ENCODE peak calls at places on chromosome 21, in seven cellular contexts. One of them, this sample, is unnamed.

GRCh38 chr21:27365394-27365793 is 398.5 kb upstream of the ADAMTS5 start:
- DNase-seq in brain microvascular endothelial cell: no peak
- DNase-seq in coronary artery: no peak
- DNase-seq in left ventricle myocardium inferior: no peak
- DNase-seq in astrocyte of the spinal cord: peak
- DNase-seq in right atrium auricular region: no peak
- DNase-seq in mucosa of descending colon: no peak
- DNase-seq in this sample: no peak

GRCh38 chr21:25691931-25692330 is 42.8 kb downstream of the ATP5PF start:
- DNase-seq in brain microvascular endothelial cell: no peak
- DNase-seq in coronary artery: no peak
- DNase-seq in left ventricle myocardium inferior: peak
- DNase-seq in astrocyte of the spinal cord: no peak
- DNase-seq in right atrium auricular region: no peak
- DNase-seq in mucosa of descending colon: no peak
- DNase-seq in this sample: no peak

GRCh38 chr21:33968082-33968997 is 52.7 kb upstream of the ATP5PO start:
- DNase-seq in brain microvascular endothelial cell: peak
- DNase-seq in coronary artery: no peak
- DNase-seq in left ventricle myocardium inferior: no peak
- DNase-seq in astrocyte of the spinal cord: peak
- DNase-seq in right atrium auricular region: no peak
- DNase-seq in mucosa of descending colon: no peak
- DNase-seq in this sample: no peak

GRCh38 chr21:43609501-43610340 is 49.6 kb downstream of the HSF2BP start:
- DNase-seq in brain microvascular endothelial cell: peak
- DNase-seq in coronary artery: no peak
- DNase-seq in left ventricle myocardium inferior: no peak
- DNase-seq in astrocyte of the spinal cord: peak
- DNase-seq in right atrium auricular region: no peak
- DNase-seq in mucosa of descending colon: peak
- DNase-seq in this sample: no peak

GRCh38 chr21:46561448-46562095 is 43.3 kb downstream of the S100B start:
- DNase-seq in brain microvascular endothelial cell: no peak
- DNase-seq in coronary artery: no peak
- DNase-seq in left ventricle myocardium inferior: no peak
- DNase-seq in astrocyte of the spinal cord: no peak
- DNase-seq in right atrium auricular region: no peak
- DNase-seq in mucosa of descending colon: no peak
- DNase-seq in this sample: no peak

GRCh38 chr21:23876925-23877558 is 1730.2 kb downstream of the MRPL39 start:
- DNase-seq in brain microvascular endothelial cell: no peak
- DNase-seq in coronary artery: no peak
- DNase-seq in left ventricle myocardium inferior: no peak
- DNase-seq in astrocyte of the spinal cord: no peak
- DNase-seq in right atrium auricular region: no peak
- DNase-seq in mucosa of descending colon: no peak
- DNase-seq in this sample: no peak

GRCh38 chr21:46411691-46412090 is 47.0 kb upstream of the DIP2A start:
- DNase-seq in brain microvascular endothelial cell: no peak
- DNase-seq in coronary artery: no peak
- DNase-seq in left ventricle myocardium inferior: no peak
- DNase-seq in astrocyte of the spinal cord: no peak
- DNase-seq in right atrium auricular region: no peak
- DNase-seq in mucosa of descending colon: no peak
- DNase-seq in this sample: no peak

GRCh38 chr21:17454315-17455027 is 58.4 kb upstream of the CXADR start:
- DNase-seq in brain microvascular endothelial cell: peak
- DNase-seq in coronary artery: no peak
- DNase-seq in left ventricle myocardium inferior: peak
- DNase-seq in astrocyte of the spinal cord: peak
- DNase-seq in right atrium auricular region: no peak
- DNase-seq in mucosa of descending colon: no peak
- DNase-seq in this sample: peak

GRCh38 chr21:31190516-31190915 is 152.2 kb upstream of the KRTAP19-8 start:
- DNase-seq in brain microvascular endothelial cell: no peak
- DNase-seq in coronary artery: no peak
- DNase-seq in left ventricle myocardium inferior: no peak
- DNase-seq in astrocyte of the spinal cord: no peak
- DNase-seq in right atrium auricular region: no peak
- DNase-seq in mucosa of descending colon: no peak
- DNase-seq in this sample: no peak

GRCh38 chr21:26806734-26807372 is 38.4 kb downstream of the ADAMTS1 start:
- DNase-seq in brain microvascular endothelial cell: peak
- DNase-seq in coronary artery: no peak
- DNase-seq in left ventricle myocardium inferior: no peak
- DNase-seq in astrocyte of the spinal cord: peak
- DNase-seq in right atrium auricular region: no peak
- DNase-seq in mucosa of descending colon: no peak
- DNase-seq in this sample: peak

GRCh38 chr21:34004013-34004938 is 69.1 kb upstream of the MRPS6 start:
- DNase-seq in brain microvascular endothelial cell: no peak
- DNase-seq in coronary artery: no peak
- DNase-seq in left ventricle myocardium inferior: no peak
- DNase-seq in astrocyte of the spinal cord: peak
- DNase-seq in right atrium auricular region: no peak
- DNase-seq in mucosa of descending colon: no peak
- DNase-seq in this sample: no peak

GRCh38 chr21:17488620-17489019 is 24.2 kb upstream of the CXADR start:
- DNase-seq in brain microvascular endothelial cell: no peak
- DNase-seq in coronary artery: no peak
- DNase-seq in left ventricle myocardium inferior: no peak
- DNase-seq in astrocyte of the spinal cord: no peak
- DNase-seq in right atrium auricular region: no peak
- DNase-seq in mucosa of descending colon: no peak
- DNase-seq in this sample: no peak

GRCh38 chr21:34336756-34337391 is 26.9 kb upstream of the KCNE2 start:
- DNase-seq in brain microvascular endothelial cell: peak
- DNase-seq in coronary artery: no peak
- DNase-seq in left ventricle myocardium inferior: no peak
- DNase-seq in astrocyte of the spinal cord: peak
- DNase-seq in right atrium auricular region: no peak
- DNase-seq in mucosa of descending colon: no peak
- DNase-seq in this sample: no peak

GRCh38 chr21:45982256-45982757 is 737 bp downstream of the COL6A1 start:
- DNase-seq in brain microvascular endothelial cell: no peak
- DNase-seq in coronary artery: no peak
- DNase-seq in left ventricle myocardium inferior: no peak
- DNase-seq in astrocyte of the spinal cord: no peak
- DNase-seq in right atrium auricular region: no peak
- DNase-seq in mucosa of descending colon: peak
- DNase-seq in this sample: no peak

GRCh38 chr21:31136891-31137290 is 98.6 kb upstream of the KRTAP19-8 start:
- DNase-seq in brain microvascular endothelial cell: peak
- DNase-seq in coronary artery: no peak
- DNase-seq in left ventricle myocardium inferior: no peak
- DNase-seq in astrocyte of the spinal cord: peak
- DNase-seq in right atrium auricular region: no peak
- DNase-seq in mucosa of descending colon: no peak
- DNase-seq in this sample: no peak

GRCh38 chr21:34279883-34280282 is 83.9 kb upstream of the KCNE2 start:
- DNase-seq in brain microvascular endothelial cell: no peak
- DNase-seq in coronary artery: no peak
- DNase-seq in left ventricle myocardium inferior: no peak
- DNase-seq in astrocyte of the spinal cord: no peak
- DNase-seq in right atrium auricular region: no peak
- DNase-seq in mucosa of descending colon: no peak
- DNase-seq in this sample: no peak

GRCh38 chr21:46184625-46185555 is 631 bp upstream of the SPATC1L start:
- DNase-seq in brain microvascular endothelial cell: peak
- DNase-seq in coronary artery: peak
- DNase-seq in left ventricle myocardium inferior: peak
- DNase-seq in astrocyte of the spinal cord: peak
- DNase-seq in right atrium auricular region: peak
- DNase-seq in mucosa of descending colon: peak
- DNase-seq in this sample: peak

GRCh38 chr21:46390603-46391545 is 66.9 kb downstream of the PCNT start:
- DNase-seq in brain microvascular endothelial cell: no peak
- DNase-seq in coronary artery: no peak
- DNase-seq in left ventricle myocardium inferior: no peak
- DNase-seq in astrocyte of the spinal cord: no peak
- DNase-seq in right atrium auricular region: no peak
- DNase-seq in mucosa of descending colon: no peak
- DNase-seq in this sample: no peak

GRCh38 chr21:34363733-34364132 is at the start of gene KCNE2:
- DNase-seq in brain microvascular endothelial cell: no peak
- DNase-seq in coronary artery: peak
- DNase-seq in left ventricle myocardium inferior: no peak
- DNase-seq in astrocyte of the spinal cord: no peak
- DNase-seq in right atrium auricular region: no peak
- DNase-seq in mucosa of descending colon: peak
- DNase-seq in this sample: no peak

GRCh38 chr21:46121286-46122221 is 23.6 kb downstream of the COL6A2 start:
- DNase-seq in brain microvascular endothelial cell: no peak
- DNase-seq in coronary artery: peak
- DNase-seq in left ventricle myocardium inferior: peak
- DNase-seq in astrocyte of the spinal cord: no peak
- DNase-seq in right atrium auricular region: no peak
- DNase-seq in mucosa of descending colon: peak
- DNase-seq in this sample: no peak

GRCh38 chr21:22871692-22872091 is 1873.5 kb downstream of the NCAM2 start:
- DNase-seq in brain microvascular endothelial cell: no peak
- DNase-seq in coronary artery: no peak
- DNase-seq in left ventricle myocardium inferior: no peak
- DNase-seq in astrocyte of the spinal cord: no peak
- DNase-seq in right atrium auricular region: no peak
- DNase-seq in mucosa of descending colon: no peak
- DNase-seq in this sample: no peak

GRCh38 chr21:27526451-27526850 is 559.6 kb upstream of the ADAMTS5 start:
- DNase-seq in brain microvascular endothelial cell: peak
- DNase-seq in coronary artery: no peak
- DNase-seq in left ventricle myocardium inferior: peak
- DNase-seq in astrocyte of the spinal cord: no peak
- DNase-seq in right atrium auricular region: no peak
- DNase-seq in mucosa of descending colon: no peak
- DNase-seq in this sample: no peak

GRCh38 chr21:26800455-26801454 is 44.5 kb downstream of the ADAMTS1 start:
- DNase-seq in brain microvascular endothelial cell: peak
- DNase-seq in coronary artery: peak
- DNase-seq in left ventricle myocardium inferior: peak
- DNase-seq in astrocyte of the spinal cord: peak
- DNase-seq in right atrium auricular region: no peak
- DNase-seq in mucosa of descending colon: no peak
- DNase-seq in this sample: no peak

DNA sequence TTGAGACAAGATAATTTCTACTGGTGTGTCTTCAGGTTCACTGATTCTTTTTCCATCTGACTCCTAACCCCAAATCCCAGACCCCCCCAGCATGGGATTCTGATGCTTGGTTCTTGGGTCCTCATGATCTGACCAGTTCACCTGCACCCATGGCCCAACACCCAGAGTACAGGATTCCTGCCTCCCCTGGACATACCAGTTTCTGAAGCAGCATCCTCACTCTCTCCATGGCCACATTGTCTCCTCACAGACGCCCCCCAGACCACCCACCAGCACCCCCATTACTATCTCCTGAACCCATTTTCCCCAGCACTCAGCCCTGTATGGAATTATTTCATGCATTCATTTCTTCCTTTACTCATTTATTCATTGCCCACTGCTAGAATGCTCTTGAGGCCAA is 864 bp upstream of the KRTAP12-3 start:
- DNase-seq in brain microvascular endothelial cell: no peak
- DNase-seq in coronary artery: no peak
- DNase-seq in left ventricle myocardium inferior: no peak
- DNase-seq in astrocyte of the spinal cord: no peak
- DNase-seq in right atrium auricular region: no peak
- DNase-seq in mucosa of descending colon: no peak
- DNase-seq in this sample: no peak
- H3K4me3 ChIP-seq in brain microvascular endothelial cell: no peak
- H3K4me3 ChIP-seq in coronary artery: no peak
- H3K4me3 ChIP-seq in left ventricle myocardium inferior: no peak
- H3K4me3 ChIP-seq in astrocyte of the spinal cord: no peak
- H3K4me3 ChIP-seq in right atrium auricular region: no peak
- H3K4me3 ChIP-seq in mucosa of descending colon: no peak
- H3K4me3 ChIP-seq in this sample: no peak

GRCh38 chr21:29196021-29196663 is 65.7 kb downstream of the MAP3K7CL start:
- DNase-seq in brain microvascular endothelial cell: peak
- DNase-seq in coronary artery: no peak
- DNase-seq in left ventricle myocardium inferior: no peak
- DNase-seq in astrocyte of the spinal cord: peak
- DNase-seq in right atrium auricular region: peak
- DNase-seq in mucosa of descending colon: no peak
- DNase-seq in this sample: peak
- H3K4me3 ChIP-seq in brain microvascular endothelial cell: peak
- H3K4me3 ChIP-seq in coronary artery: peak
- H3K4me3 ChIP-seq in left ventricle myocardium inferior: peak
- H3K4me3 ChIP-seq in astrocyte of the spinal cord: peak
- H3K4me3 ChIP-seq in right atrium auricular region: no peak
- H3K4me3 ChIP-seq in mucosa of descending colon: no peak
- H3K4me3 ChIP-seq in this sample: no peak

DNA sequence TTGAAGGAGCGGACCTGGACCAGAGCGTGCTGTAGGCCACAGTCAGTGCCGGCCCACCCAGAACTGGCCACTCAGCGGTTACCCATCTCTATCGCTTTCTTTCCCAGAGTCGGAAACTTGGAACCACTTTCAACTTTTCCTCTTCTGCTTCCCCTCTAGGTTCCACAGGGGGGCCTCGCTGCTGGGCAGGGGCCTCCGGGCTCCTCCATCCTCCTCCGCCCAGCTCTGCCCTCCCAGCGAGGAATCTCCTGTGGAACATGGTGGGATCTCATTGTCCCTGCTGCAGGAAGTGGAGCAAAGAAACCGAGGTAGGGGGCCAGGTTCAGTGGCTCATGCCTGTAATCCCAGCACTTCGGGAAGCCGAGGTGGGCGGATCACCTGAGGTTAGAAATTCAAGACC is 139.2 kb downstream of the ETS2 start:
- DNase-seq in brain microvascular endothelial cell: no peak
- DNase-seq in coronary artery: no peak
- DNase-seq in left ventricle myocardium inferior: no peak
- DNase-seq in astrocyte of the spinal cord: no peak
- DNase-seq in right atrium auricular region: no peak
- DNase-seq in mucosa of descending colon: no peak
- DNase-seq in this sample: no peak
- H3K4me3 ChIP-seq in brain microvascular endothelial cell: no peak
- H3K4me3 ChIP-seq in coronary artery: no peak
- H3K4me3 ChIP-seq in left ventricle myocardium inferior: no peak
- H3K4me3 ChIP-seq in astrocyte of the spinal cord: no peak
- H3K4me3 ChIP-seq in right atrium auricular region: no peak
- H3K4me3 ChIP-seq in mucosa of descending colon: no peak
- H3K4me3 ChIP-seq in this sample: no peak

DNA sequence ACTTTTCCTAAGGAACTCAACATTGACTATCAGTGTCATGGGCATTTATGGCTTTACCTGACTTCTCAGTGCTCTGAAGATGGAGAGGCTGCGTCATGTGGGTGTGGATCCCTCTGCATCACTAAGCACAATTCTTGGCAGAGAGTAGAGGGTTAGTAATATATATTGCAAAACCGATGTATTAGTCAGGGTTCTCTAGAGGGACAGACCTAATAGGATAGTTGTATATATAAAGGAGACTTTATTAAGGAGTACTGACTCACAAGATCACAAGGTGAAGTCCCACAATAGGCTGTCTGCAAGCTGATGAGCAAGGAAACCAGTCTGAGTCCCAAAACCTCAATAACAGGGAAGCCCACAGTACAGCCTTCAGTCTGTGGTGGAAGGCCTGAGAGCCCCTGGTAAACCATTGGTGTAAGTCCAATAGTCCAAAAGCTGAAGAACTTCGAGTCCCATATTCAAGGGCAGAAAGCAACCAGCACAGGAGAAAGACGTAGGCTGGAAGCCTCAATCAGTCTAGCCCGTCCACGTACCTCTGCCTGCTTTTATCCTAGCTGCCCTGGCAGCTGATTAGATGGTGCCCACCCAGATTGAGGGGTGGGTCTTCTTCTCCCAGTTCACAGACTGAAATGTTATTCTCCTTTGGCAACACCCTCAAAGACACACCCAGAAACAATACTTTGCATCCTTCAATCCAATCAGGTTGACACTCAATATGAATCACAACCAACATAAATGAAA is 159.7 kb upstream of the NRIP1 start:
- DNase-seq in brain microvascular endothelial cell: peak
- DNase-seq in coronary artery: no peak
- DNase-seq in left ventricle myocardium inferior: no peak
- DNase-seq in astrocyte of the spinal cord: peak
- DNase-seq in right atrium auricular region: no peak
- DNase-seq in mucosa of descending colon: no peak
- DNase-seq in this sample: no peak
- H3K4me3 ChIP-seq in brain microvascular endothelial cell: no peak
- H3K4me3 ChIP-seq in coronary artery: no peak
- H3K4me3 ChIP-seq in left ventricle myocardium inferior: no peak
- H3K4me3 ChIP-seq in astrocyte of the spinal cord: no peak
- H3K4me3 ChIP-seq in right atrium auricular region: no peak
- H3K4me3 ChIP-seq in mucosa of descending colon: no peak
- H3K4me3 ChIP-seq in this sample: no peak

This sample was measured in Jurkat, Clone E6-1.